ENCODE peak calls at places on chromosomes 2 and 18, in five cellular contexts. S is IMR-90, B is right lobe of liver, O is Peyer's patch, D is breast epithelium. X is an unnamed sample.
A peak's percentile ranks its signal among the peaks of the same experiment; 100 is the strongest.

GRCh38 chr2:46735108-46735691 is 180.4 kb downstream of the MCFD2 start:
- DNase-seq in S (no peak), B (no peak), O (no peak), D (no peak), X (no peak)

GRCh38 chr2:70029814-70030409 is 57.4 kb upstream of the PCBP1 start:
- DNase-seq in S (peak; percentile 79), B (no peak), O (peak; percentile 66), D (no peak), X (no peak)

GRCh38 chr2:68831688-68832087 is 39.5 kb downstream of the BMP10 start:
- DNase-seq in S (peak; percentile 83), B (no peak), O (no peak), D (no peak), X (no peak)

GRCh38 chr2:179191110-179191509 is 73.5 kb downstream of the SESTD1 start:
- DNase-seq in S (no peak), B (no peak), O (no peak), D (no peak), X (no peak)

GRCh38 chr2:189959450-189959849 is 103.1 kb downstream of the MSTN start:
- DNase-seq in S (no peak), B (no peak), O (no peak), D (no peak), X (no peak)

GRCh38 chr2:63192169-63192888 is 141.7 kb downstream of the OTX1 start:
- DNase-seq in S (no peak), B (no peak), O (no peak), D (no peak), X (no peak)

GRCh38 chr2:25594991-25595390 is 78.4 kb downstream of the DTNB start:
- DNase-seq in S (no peak), B (no peak), O (no peak), D (no peak), X (no peak)

GRCh38 chr18:2967820-2968219 is 45.1 kb downstream of the LPIN2 start:
- DNase-seq in S (no peak), B (no peak), O (no peak), D (no peak), X (no peak)

GRCh38 chr2:64143154-64144056 is 815 bp downstream of the PELI1 start:
- DNase-seq in S (peak; percentile 34), B (no peak), O (peak; percentile 52), D (no peak), X (no peak)

GRCh38 chr18:42486296-42486695 is 531.3 kb downstream of the PIK3C3 start:
- DNase-seq in S (no peak), B (peak; percentile 46), O (no peak), D (no peak), X (no peak)

GRCh38 chr2:41940715-41941114 is 107.1 kb upstream of the PKDCC start:
- DNase-seq in S (no peak), B (no peak), O (no peak), D (no peak), X (no peak)

GRCh38 chr2:111975819-111976218 is 77.4 kb downstream of the MERTK start:
- DNase-seq in S (no peak), B (no peak), O (no peak), D (no peak), X (no peak)

GRCh38 chr2:86068098-86069047 is 37.3 kb downstream of the POLR1A start:
- DNase-seq in S (peak; percentile 30), B (no peak), O (peak; percentile 76), D (no peak), X (no peak)

GRCh38 chr2:207334631-207335371 is 169.1 kb upstream of the KLF7 start:
- DNase-seq in S (peak; percentile 100), B (no peak), O (peak; percentile 57), D (no peak), X (no peak)

GRCh38 chr18:74499633-74500032 is 3.5 kb downstream of the CNDP2 start:
- DNase-seq in S (no peak), B (peak; percentile 92), O (peak; percentile 86), D (peak; percentile 84), X (no peak)

GRCh38 chr2:114089636-114090325 is 199.9 kb downstream of the ACTR3 start:
- DNase-seq in S (no peak), B (no peak), O (no peak), D (no peak), X (no peak)

GRCh38 chr2:172995323-172996244 is 80.1 kb upstream of the MAP3K20 start:
- DNase-seq in S (peak; percentile 91), B (no peak), O (no peak), D (no peak), X (no peak)

GRCh38 chr2:23204650-23205049 is 180.3 kb upstream of the KLHL29 start:
- DNase-seq in S (no peak), B (no peak), O (no peak), D (no peak), X (no peak)

GRCh38 chr2:127649684-127650040 is 3.7 kb downstream of the GPR17 start:
- DNase-seq in S (peak; percentile 77), B (peak; percentile 86), O (peak; percentile 95), D (peak; percentile 67), X (no peak)

GRCh38 chr2:26850002-26850431 is 2.1 kb downstream of the DPYSL5 start:
- DNase-seq in S (no peak), B (no peak), O (no peak), D (no peak), X (no peak)

GRCh38 chr2:143433158-143433557 is 303.9 kb downstream of the ARHGAP15 start:
- DNase-seq in S (peak; percentile 18), B (no peak), O (no peak), D (no peak), X (no peak)

GRCh38 chr2:240357641-240358012 is 77.8 kb upstream of the GPC1 start:
- DNase-seq in S (no peak), B (no peak), O (no peak), D (no peak), X (no peak)

GRCh38 chr2:217683096-217683870 is 319.5 kb downstream of the TNS1 start:
- DNase-seq in S (no peak), B (no peak), O (no peak), D (no peak), X (no peak)

GRCh38 chr2:170213651-170214050 is 35.7 kb downstream of the MYO3B start:
- DNase-seq in S (no peak), B (no peak), O (no peak), D (no peak), X (no peak)

GRCh38 chr2:170214309-170214902 is 36.5 kb downstream of the MYO3B start:
- DNase-seq in S (no peak), B (no peak), O (no peak), D (no peak), X (no peak)

GRCh38 chr2:170216415-170216814 is 38.5 kb downstream of the MYO3B start:
- DNase-seq in S (no peak), B (no peak), O (no peak), D (no peak), X (no peak)

GRCh38 chr2:170215019-170215418 is 37.1 kb downstream of the MYO3B start:
- DNase-seq in S (no peak), B (no peak), O (no peak), D (no peak), X (no peak)

DNA sequence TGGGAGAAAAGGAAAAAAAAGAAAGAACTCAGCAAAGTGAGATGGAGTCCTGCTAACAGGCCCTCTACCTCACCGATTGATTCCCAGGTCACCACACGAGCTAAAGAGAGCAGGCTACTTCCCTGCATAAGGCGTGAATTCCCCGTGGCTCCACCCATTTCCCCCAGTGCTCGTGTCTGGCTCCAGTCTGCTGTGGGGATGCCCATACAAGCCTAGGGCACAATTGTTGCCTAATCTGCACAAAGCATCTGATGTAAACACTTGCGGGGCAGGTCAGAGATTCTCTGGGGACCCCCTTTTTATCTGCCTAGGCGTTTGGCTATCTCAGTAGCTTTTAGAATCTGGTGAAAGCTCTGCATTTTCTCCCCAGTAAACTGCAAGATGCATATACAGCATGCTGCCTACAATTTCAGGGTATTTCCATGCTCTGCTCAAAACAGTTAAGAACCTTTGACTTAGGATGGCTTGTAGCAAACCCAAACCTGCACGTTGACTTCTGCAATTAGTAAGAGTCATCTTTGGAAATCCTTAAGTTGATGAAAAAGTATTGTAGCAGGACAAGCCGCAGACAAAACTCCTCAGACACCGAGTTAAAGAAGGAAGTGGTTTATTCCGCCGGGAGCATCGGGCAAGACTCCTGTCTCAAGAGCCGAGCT is 34.8 kb downstream of the MYO3B start:
- DNase-seq in S (no peak), B (no peak), O (no peak), D (no peak), X (no peak)
- H3K27ac ChIP-seq in S (no peak overlapping the region), B (no peak overlapping the region), O (no peak overlapping the region), D (no peak overlapping the region), X (no peak overlapping the region)

GRCh38 chr2:28392297-28393114 is at the start of gene FOSL2:
- DNase-seq in S (peak; percentile 100), B (peak; percentile 98), O (peak; percentile 97), D (peak; percentile 94), X (peak; percentile 99)
- TF ChIP-seq POLR2A in S (peak; percentile 41), B (peak; percentile 100), O (peak; percentile 100), D (peak; percentile 91), X (peak; percentile 98)

GRCh38 chr2:138421315-138421970 is 80.1 kb upstream of the SPOPL start:
- DNase-seq in S (peak; percentile 13), B (no peak), O (no peak), D (no peak), X (no peak)
- H3K27ac ChIP-seq in S (no peak overlapping the region), B (peak overlapping the region; percentile 63), O (no peak overlapping the region), D (peak overlapping the region; percentile 20), X (no peak overlapping the region)

GRCh38 chr18:58096658-58097057 is 52.6 kb downstream of the NEDD4L start:
- DNase-seq in S (no peak), B (no peak), O (no peak), D (no peak), X (no peak)

GRCh38 chr18:58097127-58097906 is 53.3 kb downstream of the NEDD4L start:
- DNase-seq in S (peak; percentile 37), B (peak; percentile 85), O (no peak), D (no peak), X (no peak)

GRCh38 chr18:58098706-58099105 is 54.7 kb downstream of the NEDD4L start:
- DNase-seq in S (no peak), B (no peak), O (no peak), D (no peak), X (no peak)

GRCh38 chr18:58095655-58096054 is 51.6 kb downstream of the NEDD4L start:
- DNase-seq in S (no peak), B (no peak), O (no peak), D (no peak), X (no peak)

GRCh38 chr18:58097907-58098166 is 53.8 kb downstream of the NEDD4L start:
- DNase-seq in S (no peak), B (no peak), O (no peak), D (no peak), X (no peak)
- TF ChIP-seq POLR2A in S (no peak), B (no peak), O (no peak), D (no peak), X (no peak)

DNA sequence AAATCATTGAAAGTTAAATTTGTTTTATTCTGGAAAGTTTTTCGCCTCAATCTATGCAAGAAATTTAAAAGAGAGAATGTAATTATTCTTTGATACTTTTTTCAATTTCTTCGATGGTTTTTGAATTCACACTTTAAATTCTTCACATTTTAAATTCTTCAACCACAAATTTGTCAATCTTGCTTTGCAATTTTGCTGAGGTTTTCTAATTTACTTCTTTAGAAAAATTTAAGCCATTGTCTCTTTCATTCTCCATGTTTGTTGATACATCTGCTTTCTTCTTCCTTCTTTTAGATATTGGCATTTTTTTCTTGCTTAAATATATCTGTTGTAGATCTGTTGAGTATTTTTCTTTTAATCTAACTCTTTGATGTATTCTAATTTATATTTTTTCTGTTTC is 301.9 kb upstream of the DSEL start:
- DNase-seq in S (no peak), B (no peak), O (no peak), D (no peak), X (no peak)
- H3K27ac ChIP-seq in S (no peak overlapping the region), B (no peak overlapping the region), O (no peak overlapping the region), D (no peak overlapping the region), X (no peak overlapping the region)